ENCODE peak calls at places on chromosomes 11 and 22, in five cellular contexts. A is neuronal stem cell; M is mesendoderm; I is astrocyte of the spinal cord; N is CD4-positive, CD25-positive, alpha-beta regulatory T cell. P is an unnamed sample.

GRCh38 chr22:28075260-28075981 is 156.4 kb upstream of the PITPNB start:
- DNase-seq in A (no peak), M (peak), I (peak), N (no peak), P (no peak)

GRCh38 chr22:20569059-20570058 is 61.9 kb downstream of the MED15 start:
- DNase-seq in A (no peak), M (no peak), I (peak), N (peak), P (no peak)

GRCh38 chr11:130894322-130895025 is 21.8 kb downstream of the SNX19 start:
- DNase-seq in A (peak), M (peak), I (peak), N (peak), P (peak)

GRCh38 chr11:17518366-17518765 is 25.9 kb downstream of the USH1C start:
- DNase-seq in A (no peak), M (no peak), I (no peak), N (no peak), P (no peak)

GRCh38 chr11:16169541-16169940 is 186.8 kb downstream of the SOX6 start:
- DNase-seq in A (no peak), M (peak), I (no peak), N (no peak), P (no peak)

GRCh38 chr22:43370045-43370444 is 26.9 kb upstream of the SCUBE1 start:
- DNase-seq in A (no peak), M (peak), I (no peak), N (no peak), P (no peak)

GRCh38 chr11:10376061-10376460 is 71.2 kb downstream of the ADM start:
- DNase-seq in A (no peak), M (no peak), I (peak), N (no peak), P (no peak)

GRCh38 chr22:40009953-40010751 is 15.4 kb downstream of the FAM83F start:
- DNase-seq in A (no peak), M (no peak), I (no peak), N (peak), P (no peak)

GRCh38 chr22:42437488-42438292 is 5.5 kb upstream of the NFAM1 start:
- DNase-seq in A (peak), M (peak), I (peak), N (peak), P (peak)

GRCh38 chr22:35971418-35972119 is 57.1 kb downstream of the RBFOX2 start:
- DNase-seq in A (no peak), M (peak), I (peak), N (no peak), P (no peak)

GRCh38 chr22:27192135-27192900 is 534.9 kb downstream of the MIAT start:
- DNase-seq in A (no peak), M (no peak), I (no peak), N (no peak), P (no peak)

GRCh38 chr11:61899146-61899841 is 7.9 kb upstream of the FADS3 start:
- DNase-seq in A (peak), M (peak), I (peak), N (peak), P (peak)

GRCh38 chr22:17939011-17939410 is 85.3 kb downstream of the MICAL3 start:
- DNase-seq in A (no peak), M (no peak), I (no peak), N (no peak), P (no peak)

GRCh38 chr11:96137357-96137756 is 205.6 kb downstream of the MAML2 start:
- DNase-seq in A (no peak), M (no peak), I (no peak), N (no peak), P (no peak)

GRCh38 chr22:25447067-25447688 is 117.3 kb upstream of the GRK3 start:
- DNase-seq in A (no peak), M (no peak), I (no peak), N (no peak), P (no peak)

GRCh38 chr22:33756508-33756949 is 163.7 kb downstream of the LARGE1 start:
- DNase-seq in A (no peak), M (peak), I (no peak), N (no peak), P (peak)

GRCh38 chr22:27170491-27170890 is 513.1 kb downstream of the MIAT start:
- DNase-seq in A (no peak), M (no peak), I (peak), N (no peak), P (no peak)

GRCh38 chr11:57635236-57635635 is 14.5 kb downstream of the YPEL4 start:
- DNase-seq in A (no peak), M (no peak), I (no peak), N (no peak), P (no peak)

GRCh38 chr22:37926358-37926757 is 20.3 kb downstream of the MICALL1 start:
- DNase-seq in A (no peak), M (no peak), I (no peak), N (no peak), P (no peak)

GRCh38 chr11:8209208-8209807 is 40.5 kb upstream of the RIC3 start:
- DNase-seq in A (no peak), M (peak), I (no peak), N (no peak), P (no peak)

GRCh38 chr11:128157423-128158298 is 429.7 kb downstream of the ETS1 start:
- DNase-seq in A (peak), M (peak), I (peak), N (peak), P (no peak)

GRCh38 chr22:46674367-46674781 is 54.2 kb downstream of the GRAMD4 start:
- DNase-seq in A (no peak), M (no peak), I (no peak), N (peak), P (no peak)

GRCh38 chr11:20363500-20364411 is at the start of gene HTATIP2:
- DNase-seq in A (no peak), M (peak), I (peak), N (peak), P (no peak)

GRCh38 chr22:46008291-46008690 is 31.3 kb upstream of the WNT7B start:
- DNase-seq in A (no peak), M (no peak), I (no peak), N (no peak), P (no peak)

GRCh38 chr11:130801287-130802146 is 114.8 kb downstream of the SNX19 start:
- DNase-seq in A (no peak), M (no peak), I (peak), N (no peak), P (no peak)

GRCh38 chr11:70731670-70732492 is 333.6 kb downstream of the CTTN start:
- DNase-seq in A (no peak), M (no peak), I (no peak), N (no peak), P (no peak)

GRCh38 chr11:27886765-27887328 is 186.6 kb upstream of the BDNF start:
- DNase-seq in A (no peak), M (no peak), I (no peak), N (no peak), P (no peak)

GRCh38 chr11:70491696-70492472 is 93.6 kb downstream of the CTTN start:
- DNase-seq in A (no peak), M (no peak), I (no peak), N (no peak), P (no peak)

GRCh38 chr11:74820763-74821162 is 72.1 kb downstream of the RNF169 start:
- DNase-seq in A (no peak), M (peak), I (peak), N (no peak), P (no peak)

GRCh38 chr22:25197335-25197734 is 2.3 kb upstream of the CRYBB3 start:
- DNase-seq in A (no peak), M (no peak), I (no peak), N (no peak), P (no peak)

GRCh38 chr11:103947566-103947919 is 88.9 kb upstream of the DDI1 start:
- DNase-seq in A (no peak), M (no peak), I (peak), N (no peak), P (no peak)

GRCh38 chr11:35337136-35337918 is 82.0 kb downstream of the SLC1A2 start:
- DNase-seq in A (no peak), M (peak), I (peak), N (no peak), P (no peak)

GRCh38 chr22:45484742-45485141 is 17.9 kb upstream of the FBLN1 start:
- DNase-seq in A (no peak), M (no peak), I (no peak), N (no peak), P (no peak)

GRCh38 chr11:17682848-17683247 is 36.5 kb upstream of the MYOD1 start:
- DNase-seq in A (no peak), M (no peak), I (no peak), N (no peak), P (no peak)

GRCh38 chr11:35887737-35888136 is 56.1 kb upstream of the LDLRAD3 start:
- DNase-seq in A (no peak), M (no peak), I (no peak), N (no peak), P (no peak)

DNA sequence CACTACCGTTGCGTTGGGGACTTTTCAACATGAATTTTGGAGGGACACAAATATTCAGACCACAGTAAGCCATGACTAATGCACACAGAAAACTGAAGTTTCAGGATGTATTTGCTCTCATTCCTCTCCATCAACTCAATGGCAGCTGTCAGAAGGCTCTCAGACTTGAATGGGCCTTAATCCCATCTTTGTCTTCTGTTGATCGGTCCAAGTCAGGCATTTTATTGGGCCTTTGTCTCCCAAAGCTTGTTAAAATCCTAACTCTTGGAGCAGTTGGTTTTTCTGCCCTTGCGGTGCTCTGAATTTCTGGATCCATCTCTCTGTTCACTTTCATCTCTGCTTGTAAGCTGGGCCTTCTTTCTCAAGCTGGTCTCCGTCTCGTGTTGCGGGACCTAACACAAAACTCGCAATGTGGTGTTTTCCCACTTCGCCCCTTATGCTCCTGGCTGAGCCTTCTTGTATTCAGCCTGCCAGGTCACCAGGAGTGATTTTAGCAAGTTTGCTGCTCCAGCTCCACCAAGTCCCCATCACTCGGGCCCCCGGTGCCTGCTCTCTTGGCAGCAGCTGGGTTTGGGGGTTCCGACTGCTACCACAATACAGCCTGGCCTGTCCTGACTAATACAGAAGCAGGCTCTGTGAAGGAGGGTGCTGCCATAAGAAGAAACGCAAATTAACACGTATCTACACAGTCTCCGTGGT is 27.0 kb downstream of the TSPAN32 start:
- DNase-seq in A (peak), M (no peak), I (no peak), N (no peak), P (no peak)
- H3K4me3 ChIP-seq in A (no peak), M (no peak), I (no peak), N (no peak), P (no peak)

GRCh38 chr11:12770966-12771597 is 96.9 kb downstream of the TEAD1 start:
- DNase-seq in A (no peak), M (no peak), I (no peak), N (no peak), P (no peak)

GRCh38 chr11:12771875-12772274 is 97.7 kb downstream of the TEAD1 start:
- DNase-seq in A (no peak), M (no peak), I (no peak), N (no peak), P (no peak)

GRCh38 chr11:12768731-12769673 is 94.8 kb downstream of the TEAD1 start:
- DNase-seq in A (no peak), M (no peak), I (no peak), N (no peak), P (no peak)

GRCh38 chr11:12770435-12770834 is 96.2 kb downstream of the TEAD1 start:
- DNase-seq in A (no peak), M (no peak), I (no peak), N (no peak), P (no peak)

DNA sequence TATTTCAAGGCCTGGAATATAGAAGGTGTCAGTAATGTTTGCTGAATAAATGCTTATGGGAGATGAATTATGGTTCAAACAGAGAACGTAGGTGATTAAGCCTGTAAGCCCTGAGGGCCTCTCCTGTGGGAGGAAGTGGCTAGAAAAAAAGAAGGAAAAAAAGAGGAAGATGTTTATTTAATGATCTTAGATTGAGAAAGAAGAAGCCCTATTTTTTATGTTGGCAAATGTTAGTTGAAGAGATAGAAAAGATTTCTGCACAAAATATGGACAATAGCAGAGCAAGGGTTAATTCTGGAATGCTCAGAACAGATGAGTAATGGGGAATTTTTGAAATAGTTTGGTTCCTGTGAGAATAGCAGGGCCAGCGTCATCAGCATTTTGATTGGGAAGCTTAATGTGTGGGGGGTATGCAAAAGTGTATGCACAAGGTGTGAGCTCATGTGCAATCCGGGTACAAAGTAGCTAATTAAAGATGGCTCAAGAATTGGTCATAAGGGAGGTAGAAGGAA is 95.7 kb downstream of the TEAD1 start:
- DNase-seq in A (no peak), M (peak), I (peak), N (no peak), P (no peak)
- H3K4me3 ChIP-seq in A (no peak), M (no peak), I (no peak), N (no peak), P (no peak)

GRCh38 chr11:102313225-102313940 is 3.9 kb upstream of the BIRC3 start:
- DNase-seq in A (no peak), M (no peak), I (peak), N (no peak), P (no peak)
- H3K4me3 ChIP-seq in A (no peak), M (no peak), I (no peak), N (peak), P (no peak)

GRCh38 chr11:1567721-1568100 is 4.4 kb downstream of the DUSP8 start:
- DNase-seq in A (no peak), M (no peak), I (no peak), N (no peak), P (no peak)

GRCh38 chr11:1565904-1566247 is 6.2 kb downstream of the DUSP8 start:
- DNase-seq in A (no peak), M (no peak), I (no peak), N (no peak), P (no peak)

GRCh38 chr11:1567052-1567720 is 4.9 kb downstream of the DUSP8 start:
- DNase-seq in A (no peak), M (no peak), I (no peak), N (no peak), P (no peak)

GRCh38 chr11:1565173-1565903 is 6.7 kb downstream of the DUSP8 start:
- DNase-seq in A (no peak), M (no peak), I (no peak), N (no peak), P (no peak)

GRCh38 chr11:1566381-1567051 is 5.6 kb downstream of the DUSP8 start:
- DNase-seq in A (no peak), M (no peak), I (no peak), N (no peak), P (no peak)
- H3K4me3 ChIP-seq in A (no peak), M (no peak), I (no peak), N (no peak), P (no peak)

DNA sequence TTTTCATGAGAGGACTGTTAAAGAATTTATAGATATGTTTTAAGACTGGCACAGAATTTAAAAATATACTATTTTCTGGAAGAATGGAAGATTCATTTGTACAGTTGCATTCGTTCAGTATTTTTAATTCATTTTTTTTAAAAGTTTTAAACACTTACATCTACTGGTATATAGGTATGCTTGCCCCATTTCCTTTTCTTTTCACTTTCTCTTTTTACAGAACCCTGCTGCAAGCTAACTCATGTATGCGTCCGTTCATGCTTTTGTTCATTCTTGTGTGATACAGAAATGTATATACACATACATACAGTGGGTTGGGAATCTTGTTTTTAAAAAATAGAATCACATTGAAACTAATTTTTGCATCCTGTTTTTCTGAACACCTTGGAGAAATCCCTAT is 31.0 kb downstream of the PACS1 start:
- DNase-seq in A (no peak), M (no peak), I (no peak), N (no peak), P (no peak)
- H3K4me3 ChIP-seq in A (no peak), M (no peak), I (no peak), N (peak), P (no peak)

GRCh38 chr11:114440971-114441810 is 1.9 kb downstream of the REXO2 start:
- DNase-seq in A (no peak), M (no peak), I (no peak), N (no peak), P (no peak)
- H3K4me3 ChIP-seq in A (no peak), M (no peak), I (peak), N (peak), P (no peak)

P was measured in iPS DF 6.9.